ENCODE peak calls at places on chromosome 7, in nine cellular contexts. T is tibial artery, D is HepG2, J is mammary epithelial cell, G is suprapubic skin, B is brain microvascular endothelial cell, K is ovary, O is psoas muscle, S is colonic mucosa. F is an unnamed sample.

GRCh38 chr7:143285454-143285756 is 647 bp downstream of the TMEM139 start:
- DNase-seq in K (no peak), G (no peak), J (peak; percentile 43), O (no peak), T (no peak), D (peak; percentile 30), S (peak; percentile 81), B (no peak), F (no peak)

GRCh38 chr7:134612197-134612596 is 34.5 kb upstream of the BPGM start:
- DNase-seq in T (no peak), S (no peak), B (no peak), D (no peak), J (no peak), G (no peak), O (no peak), K (no peak), F (no peak)

GRCh38 chr7:136412952-136413351 is 435.8 kb upstream of the MTPN start:
- DNase-seq in K (no peak), T (no peak), B (no peak), D (no peak), G (no peak), O (no peak), S (no peak), J (no peak), F (no peak)

GRCh38 chr7:15515201-15515777 is 46.5 kb downstream of the AGMO start:
- DNase-seq in K (no peak), D (no peak), O (no peak), B (no peak), J (no peak), S (no peak), T (no peak), G (no peak), F (no peak)

GRCh38 chr7:155788616-155789000 is 23.7 kb downstream of the SHH start:
- DNase-seq in O (no peak), S (no peak), K (no peak), B (no peak), G (peak; percentile 50), D (no peak), J (no peak), T (no peak), F (no peak)

GRCh38 chr7:90173127-90173844 is 19.0 kb downstream of the STEAP1 start:
- DNase-seq in J (no peak), O (no peak), B (peak; percentile 14), G (no peak), T (no peak), D (peak; percentile 77), K (no peak), S (no peak), F (peak; percentile 46)

GRCh38 chr7:11650030-11650429 is 182.0 kb downstream of the THSD7A start:
- DNase-seq in J (no peak), G (no peak), B (no peak), T (no peak), D (no peak), S (no peak), O (no peak), K (no peak), F (no peak)

GRCh38 chr7:94123136-94123535 is 119.0 kb upstream of the BET1 start:
- DNase-seq in J (no peak), D (no peak), B (no peak), T (no peak), K (no peak), O (no peak), S (no peak), G (no peak), F (no peak)

GRCh38 chr7:105269397-105269796 is 119.3 kb downstream of the SRPK2 start:
- DNase-seq in J (no peak), K (no peak), S (no peak), B (no peak), D (no peak), G (no peak), T (no peak), O (no peak), F (no peak)

GRCh38 chr7:143493755-143494154 is 16.1 kb downstream of the TAS2R41 start:
- DNase-seq in K (no peak), J (no peak), S (no peak), O (no peak), T (no peak), G (no peak), B (no peak), D (no peak), F (no peak)

GRCh38 chr7:95264225-95264927 is 60.0 kb downstream of the PON1 start:
- DNase-seq in B (peak; percentile 90), J (no peak), T (no peak), G (no peak), O (no peak), S (no peak), D (no peak), K (no peak), F (no peak)

GRCh38 chr7:108497082-108497725 is 28.7 kb downstream of the PNPLA8 start:
- DNase-seq in J (peak; percentile 42), T (peak; percentile 41), O (no peak), G (no peak), K (no peak), D (peak; percentile 52), S (peak; percentile 32), B (peak; percentile 60), F (peak; percentile 3)

GRCh38 chr7:332646-333398 is 42.9 kb downstream of the FOXL3 start:
- DNase-seq in K (peak; percentile 75), G (peak; percentile 82), J (peak; percentile 38), O (peak; percentile 89), T (no peak), D (peak; percentile 60), S (peak; percentile 90), B (peak; percentile 33), F (no peak)

GRCh38 chr7:70458195-70458695 is 673.7 kb upstream of the GALNT17 start:
- DNase-seq in O (no peak), S (no peak), G (no peak), K (peak; percentile 34), D (no peak), B (no peak), T (no peak), J (no peak), F (no peak)

GRCh38 chr7:123645516-123645915 is 10.2 kb upstream of the LMOD2 start:
- DNase-seq in J (no peak), S (no peak), B (no peak), T (no peak), K (no peak), D (no peak), O (peak; percentile 80), G (no peak), F (no peak)

GRCh38 chr7:140533394-140533872 is 54.1 kb upstream of the MKRN1 start:
- DNase-seq in G (no peak), T (no peak), S (no peak), B (peak; percentile 25), D (peak; percentile 76), O (no peak), J (no peak), K (no peak), F (no peak)

GRCh38 chr7:77687747-77688144 is 8.5 kb upstream of the RSBN1L start:
- DNase-seq in D (no peak), O (no peak), J (no peak), K (no peak), S (peak; percentile 16), G (no peak), B (no peak), T (no peak), F (no peak)

GRCh38 chr7:47170516-47170915 is 411.4 kb downstream of the TNS3 start:
- DNase-seq in J (no peak), K (no peak), B (peak; percentile 5), T (no peak), D (no peak), G (no peak), O (no peak), S (no peak), F (no peak)
- TF ChIP-seq CTCF in J (peak; percentile 41), K (no peak), B (peak; percentile 53), T (no peak), D (no peak), G (no peak), O (no peak), S (no peak), F (peak; percentile 41)

GRCh38 chr7:20435305-20435704 is 104.6 kb downstream of the ITGB8 start:
- DNase-seq in B (no peak), D (no peak), K (no peak), J (no peak), S (peak; percentile 32), G (peak; percentile 70), O (peak; percentile 64), T (peak; percentile 84), F (no peak)
- H3K4me3 ChIP-seq in B (no peak overlapping the region), D (no peak overlapping the region), K (no peak overlapping the region), J (no peak overlapping the region), S (no peak overlapping the region), G (no peak overlapping the region), O (no peak overlapping the region), T (no peak overlapping the region), F (no peak overlapping the region)

DNA sequence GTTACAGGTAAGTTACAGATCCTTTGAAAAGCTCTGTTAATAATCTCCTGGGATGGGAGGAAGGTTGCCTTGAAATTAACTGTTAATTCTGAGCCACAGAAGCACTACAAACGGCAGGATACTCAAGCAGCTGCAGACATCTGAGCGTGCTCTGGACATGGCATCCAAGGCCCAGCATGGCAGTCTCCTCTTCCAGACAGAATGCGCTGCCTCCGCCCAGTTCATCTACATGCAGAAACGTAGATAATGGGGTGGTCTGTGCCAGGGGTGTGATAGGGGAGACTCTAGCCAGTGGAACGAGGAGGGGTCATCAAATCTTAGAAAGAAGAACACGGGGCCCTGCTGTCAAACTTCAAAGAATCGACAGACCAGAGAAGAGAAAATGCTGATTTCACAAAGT is 13.8 kb downstream of the VIPR2 start:
- DNase-seq in B (no peak), K (no peak), G (no peak), O (no peak), D (no peak), S (no peak), J (no peak), T (no peak), F (no peak)
- H3K27me3 ChIP-seq in B (no peaks in the 10 kb centered on the region), K (no peaks in the 10 kb centered on the region), G (peaks cover 26% of the 10 kb centered on the region), O (no peaks in the 10 kb centered on the region), D (peaks cover 3% of the 10 kb centered on the region), S (no peaks in the 10 kb centered on the region), J (no peaks in the 10 kb centered on the region), T (no peaks in the 10 kb centered on the region), F (no peaks in the 10 kb centered on the region)

GRCh38 chr7:52764502-52765169 is 270.8 kb upstream of the POM121L12 start:
- DNase-seq in K (no peak), G (no peak), B (no peak), T (no peak), J (no peak), D (no peak), O (no peak), S (no peak), F (no peak)
- TF ChIP-seq CTCF in K (no peak), G (no peak), B (no peak), T (no peak), J (no peak), D (no peak), O (no peak), S (no peak), F (no peak)

DNA sequence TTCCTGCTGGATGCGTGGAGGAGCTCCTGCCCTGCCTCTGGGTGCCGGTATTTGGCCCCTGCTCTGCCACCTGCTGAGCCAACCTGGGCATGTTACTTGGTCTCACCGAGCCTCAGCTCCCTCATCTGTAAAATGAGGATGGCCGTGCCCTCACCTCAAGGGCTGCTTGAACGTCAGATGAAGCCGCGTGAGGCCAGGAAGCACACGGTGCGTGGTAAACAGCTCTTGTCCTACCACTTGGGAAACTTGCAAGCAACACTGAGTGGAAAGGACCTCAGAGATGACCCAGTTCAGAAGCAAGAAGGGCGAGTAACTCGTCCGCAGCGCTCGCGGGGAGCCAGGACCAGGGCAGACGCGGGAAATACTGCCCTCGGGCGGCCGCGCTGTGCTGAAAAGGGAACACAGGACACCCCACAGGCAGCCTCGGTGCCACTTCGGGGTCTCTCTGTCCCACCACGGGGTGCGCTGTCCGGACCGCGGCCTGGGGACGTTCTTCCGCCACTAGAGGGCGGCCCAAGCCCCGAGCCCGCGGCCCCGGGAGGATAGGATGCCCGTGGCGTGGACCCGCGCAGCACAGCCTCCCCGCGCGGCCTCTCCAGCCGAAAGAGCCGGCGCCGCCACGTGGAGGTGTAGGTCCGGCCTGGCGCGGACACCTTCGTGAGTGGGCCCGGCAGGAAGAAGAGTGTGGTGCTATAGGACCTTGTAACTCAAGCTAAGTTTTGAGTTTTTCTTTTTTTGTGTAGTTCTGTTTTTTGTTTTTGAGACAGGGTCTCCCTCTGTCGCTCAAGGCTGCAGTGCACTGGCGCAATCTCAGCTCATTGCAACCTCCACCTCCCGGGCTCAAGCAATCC is 94.1 kb downstream of the PRKAG2 start:
- DNase-seq in S (peak; percentile 62), B (peak; percentile 34), K (peak; percentile 77), G (peak; percentile 88), D (peak; percentile 43), O (peak; percentile 87), T (peak; percentile 75), J (peak; percentile 38), F (peak; percentile 11)
- H3K4me3 ChIP-seq in S (peak overlapping the region; percentile 2), B (peak overlapping the region; percentile 35), K (peak overlapping the region; percentile 13), G (peak overlapping the region; percentile 31), D (no peak overlapping the region), O (peak overlapping the region; percentile 53), T (peak overlapping the region; percentile 42), J (peak overlapping the region; percentile 32), F (peak overlapping the region; percentile 45)

F was measured in AG04450.